ENCODE peak calls at places on chromosomes 1 and 21, in five cellular contexts. M, X, I, C and R are unnamed samples.

GRCh38 chr1:205998457-205999241 is 4.5 kb downstream of the RAB7B start:
- DNase-seq in C (no peak), X (no peak), I (no peak), M (peak), R (no peak)

GRCh38 chr1:236137285-236137852 is 5.0 kb upstream of the GPR137B start:
- DNase-seq in M (peak), C (no peak), I (no peak), X (no peak), R (no peak)

GRCh38 chr1:162093095-162093494 is 23.6 kb downstream of the NOS1AP start:
- DNase-seq in M (no peak), X (no peak), I (no peak), C (no peak), R (no peak)

GRCh38 chr1:111099289-111099688 is 40.6 kb downstream of the DRAM2 start:
- DNase-seq in M (no peak), I (no peak), X (no peak), C (no peak), R (no peak)

GRCh38 chr1:63929106-63929478 is 155.3 kb downstream of the ROR1 start:
- DNase-seq in M (no peak), C (no peak), I (no peak), X (no peak), R (no peak)

GRCh38 chr1:94017155-94017829 is 103.7 kb downstream of the ABCA4 start:
- DNase-seq in X (no peak), C (no peak), I (no peak), M (no peak), R (no peak)

GRCh38 chr1:182595641-182596240 is 6.7 kb upstream of the RNASEL start:
- DNase-seq in M (peak), C (peak), X (peak), I (peak), R (peak)

GRCh38 chr1:47644216-47644581 is 206.4 kb downstream of the FOXD2 start:
- DNase-seq in X (no peak), C (no peak), M (peak), I (no peak), R (no peak)

GRCh38 chr21:44714905-44715304 is 3.5 kb upstream of the TSPEAR start:
- DNase-seq in M (no peak), I (no peak), X (no peak), C (no peak), R (no peak)

GRCh38 chr1:209266590-209267172 is 316.8 kb upstream of the CAMK1G start:
- DNase-seq in C (no peak), M (no peak), X (peak), I (no peak), R (no peak)

GRCh38 chr1:34685225-34685624 is 69.6 kb upstream of the GJB5 start:
- DNase-seq in M (no peak), I (no peak), X (no peak), C (no peak), R (no peak)

GRCh38 chr1:114468710-114469468 is 42.1 kb downstream of the TRIM33 start:
- DNase-seq in X (no peak), I (no peak), M (no peak), C (no peak), R (no peak)